ENCODE peak calls at places on chromosomes 3 and 15, in seven cellular contexts. M is transverse colon, T is gastrocnemius medialis, Z is adrenal gland, K is IMR-90, E is K562, B is A549. D is an unnamed sample.

GRCh38 chr3:114775395-114775794 is 371.7 kb downstream of the ZBTB20 start:
- DNase-seq in M (no peak), T (no peak), Z (no peak), K (peak; percentile 29), E (no peak), B (no peak), D (no peak)

GRCh38 chr3:78978037-78978436 is 789.8 kb downstream of the ROBO1 start:
- DNase-seq in M (no peak), T (no peak), Z (no peak), K (peak; percentile 28), E (no peak), B (peak; percentile 15), D (no peak)

GRCh38 chr3:105616374-105616915 is 249.7 kb downstream of the ALCAM start:
- DNase-seq in M (no peak), T (no peak), Z (no peak), K (no peak), E (no peak), B (no peak), D (no peak)

GRCh38 chr3:159989973-159990846 is 1.6 kb downstream of the IL12A start:
- DNase-seq in M (no peak), T (no peak), Z (no peak), K (no peak), E (no peak), B (no peak), D (no peak)

GRCh38 chr3:177557561-177557960 is 360.3 kb upstream of the TBL1XR1 start:
- DNase-seq in M (no peak), T (no peak), Z (no peak), K (no peak), E (no peak), B (no peak), D (no peak)

GRCh38 chr3:139109271-139109670 is 64.6 kb upstream of the PRR23C start:
- DNase-seq in M (no peak), T (no peak), Z (no peak), K (no peak), E (no peak), B (no peak), D (no peak)

GRCh38 chr3:12545473-12545791 is at the start of gene MKRN2OS:
- DNase-seq in M (peak; percentile 81), T (no peak), Z (no peak), K (peak; percentile 4), E (no peak), B (no peak), D (no peak)

GRCh38 chr3:160598865-160599264 is 33.5 kb upstream of the KPNA4 start:
- DNase-seq in M (no peak), T (no peak), Z (no peak), K (no peak), E (no peak), B (no peak), D (no peak)

GRCh38 chr3:9396632-9397330 is 634 bp upstream of the SETD5 start:
- DNase-seq in M (peak; percentile 98), T (peak; percentile 99), Z (peak; percentile 99), K (peak; percentile 100), E (peak; percentile 100), B (peak; percentile 88), D (peak; percentile 98)

GRCh38 chr3:172536505-172536904 is 13.3 kb upstream of the TNFSF10 start:
- DNase-seq in M (no peak), T (no peak), Z (no peak), K (no peak), E (no peak), B (no peak), D (no peak)

GRCh38 chr3:125310623-125311076 is 64.5 kb downstream of the ZNF148 start:
- DNase-seq in M (peak; percentile 13), T (no peak), Z (peak; percentile 15), K (no peak), E (peak; percentile 59), B (no peak), D (no peak)

GRCh38 chr3:47007482-47008257 is 28.2 kb downstream of the NBEAL2 start:
- DNase-seq in M (no peak), T (no peak), Z (no peak), K (no peak), E (no peak), B (no peak), D (no peak)

GRCh38 chr3:10437272-10437994 is 68.0 kb downstream of the ATP2B2 start:
- DNase-seq in M (no peak), T (no peak), Z (no peak), K (peak; percentile 85), E (no peak), B (no peak), D (no peak)

GRCh38 chr3:51384145-51384729 is 854 bp upstream of the MANF start:
- DNase-seq in M (no peak), T (no peak), Z (peak; percentile 41), K (no peak), E (no peak), B (no peak), D (peak; percentile 28)

GRCh38 chr3:139355502-139355901 is 11.7 kb downstream of the MRPS22 start:
- DNase-seq in M (no peak), T (no peak), Z (no peak), K (peak; percentile 56), E (no peak), B (no peak), D (no peak)

GRCh38 chr3:188192034-188192433 is 38.1 kb downstream of the LPP start:
- DNase-seq in M (no peak), T (no peak), Z (no peak), K (no peak), E (no peak), B (no peak), D (no peak)

GRCh38 chr3:23659274-23659673 is 146.5 kb upstream of the UBE2E1 start:
- DNase-seq in M (no peak), T (no peak), Z (no peak), K (no peak), E (no peak), B (no peak), D (no peak)

GRCh38 chr3:194098036-194098871 is 37.7 kb upstream of the HES1 start:
- DNase-seq in M (no peak), T (no peak), Z (no peak), K (no peak), E (no peak), B (no peak), D (no peak)

GRCh38 chr15:33309602-33310276 is 1.0 kb upstream of the RYR3 start:
- DNase-seq in M (no peak), T (peak; percentile 54), Z (peak; percentile 11), K (no peak), E (peak; percentile 17), B (no peak), D (peak; percentile 47)

GRCh38 chr3:151520105-151520504 is 59.2 kb upstream of the IGSF10 start:
- DNase-seq in M (no peak), T (no peak), Z (no peak), K (no peak), E (no peak), B (no peak), D (no peak)

GRCh38 chr15:90598053-90598577 is 68.4 kb downstream of the CRTC3 start:
- DNase-seq in M (peak; percentile 79), T (peak; percentile 86), Z (peak; percentile 43), K (no peak), E (peak; percentile 91), B (no peak), D (peak; percentile 86)
- TF ChIP-seq POLR2A in M (no peak), T (no peak), Z (no peak), K (no peak), E (peak; percentile 47), B (no peak), D (no peak)

GRCh38 chr3:183252973-183253363 is at the start of gene B3GNT5:
- DNase-seq in M (peak; percentile 90), T (peak; percentile 54), Z (no peak), K (no peak), E (peak; percentile 86), B (no peak), D (peak; percentile 76)
- TF ChIP-seq POLR2A in M (peak; percentile 49), T (no peak), Z (no peak), K (no peak), E (no peak), B (no peak), D (no peak)

GRCh38 chr15:34584321-34584668 is 844 bp upstream of the GOLGA8B start:
- DNase-seq in M (no peak), T (no peak), Z (no peak), K (no peak), E (no peak), B (no peak), D (no peak)

GRCh38 chr15:34584996-34585395 is 1.5 kb upstream of the GOLGA8B start:
- DNase-seq in M (no peak), T (no peak), Z (no peak), K (no peak), E (no peak), B (no peak), D (no peak)

GRCh38 chr15:34582461-34583357 is 742 bp downstream of the GOLGA8B start:
- DNase-seq in M (peak; percentile 44), T (no peak), Z (peak; percentile 36), K (peak; percentile 8), E (peak; percentile 56), B (peak; percentile 55), D (peak; percentile 30)

GRCh38 chr15:34581043-34581365 is 2.4 kb downstream of the GOLGA8B start:
- DNase-seq in M (no peak), T (no peak), Z (no peak), K (no peak), E (no peak), B (no peak), D (no peak)

DNA sequence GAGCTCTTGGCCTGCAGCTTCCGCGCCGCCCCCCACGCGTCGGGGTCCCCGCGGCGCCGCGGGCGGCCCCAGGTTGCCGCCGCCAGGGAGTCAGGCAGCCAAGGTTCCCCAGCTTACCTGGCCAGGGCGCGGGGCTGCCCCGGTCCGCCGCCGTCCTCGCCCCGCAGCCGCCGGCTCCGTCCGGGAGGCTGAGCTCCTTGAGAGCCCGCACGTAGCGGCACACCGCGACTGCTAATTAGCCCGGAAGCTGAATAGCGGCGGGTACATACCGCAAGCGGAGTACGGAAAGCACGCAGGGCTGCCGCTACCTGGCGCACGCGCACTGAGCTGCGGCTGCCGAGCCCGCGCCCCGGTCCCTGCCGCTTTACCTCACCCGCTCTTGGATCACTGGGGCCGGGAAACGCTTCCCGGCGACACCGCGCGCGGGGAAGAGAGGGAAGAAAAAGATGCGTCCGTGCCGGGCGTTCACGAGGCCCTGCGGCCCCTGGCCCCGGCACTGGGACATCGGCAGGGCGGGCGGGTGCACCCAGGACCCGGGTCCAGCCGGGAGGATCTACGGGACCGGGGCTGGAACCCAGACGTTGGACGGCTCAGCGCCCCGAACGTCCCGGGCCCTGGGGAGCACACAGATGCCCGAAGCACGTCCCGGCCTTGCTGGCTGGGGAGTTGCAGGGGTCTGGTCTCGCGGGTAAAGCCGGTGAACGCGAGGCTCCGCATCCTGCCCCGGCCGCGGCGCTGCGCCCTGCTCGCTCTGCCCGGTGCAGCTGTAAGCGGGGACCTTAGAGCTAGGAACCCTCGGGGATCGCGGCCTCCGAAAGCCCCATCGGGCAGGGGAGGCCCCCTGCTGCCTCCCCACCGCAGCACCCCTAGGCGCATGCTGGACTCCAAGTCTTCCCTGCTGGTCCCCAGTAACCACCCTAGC is at the start of gene GOLGA8B:
- DNase-seq in M (peak; percentile 79), T (peak; percentile 50), Z (peak; percentile 63), K (peak; percentile 41), E (peak; percentile 83), B (peak; percentile 87), D (peak; percentile 87)
- TF ChIP-seq POLR2A in M (peak; percentile 12), T (peak; percentile 70), Z (no peak), K (no peak), E (peak; percentile 68), B (peak; percentile 62), D (no peak)

GRCh38 chr3:119551525-119552063 is 7.8 kb downstream of the CD80 start:
- DNase-seq in M (no peak), T (no peak), Z (no peak), K (no peak), E (no peak), B (no peak), D (no peak)
- TF ChIP-seq POLR2A in M (no peak), T (no peak), Z (no peak), K (no peak), E (no peak), B (no peak), D (no peak)

D was measured in testis.